ENCODE peak calls at places on chromosomes 11 and 22, in seven cellular contexts. P is cardiac fibroblast, Z is mammary epithelial cell, T is DND-41, F is coronary artery, K is tibial artery, G is AG04450. M is an unnamed sample.

GRCh38 chr11:96579642-96580041 is 189.8 kb downstream of the JRKL start:
- DNase-seq in Z (no peak), T (no peak), F (no peak), K (no peak), P (no peak), G (no peak), M (no peak)

GRCh38 chr11:128707671-128708070 is 13.8 kb downstream of the FLI1 start:
- DNase-seq in Z (peak), P (peak), T (no peak), K (no peak), F (no peak), G (no peak), M (peak)

GRCh38 chr22:38397189-38398097 is 57.6 kb downstream of the KCNJ4 start:
- DNase-seq in P (peak), G (no peak), K (peak), T (no peak), Z (peak), F (no peak), M (peak)

GRCh38 chr22:49300951-49301397 is 526.7 kb downstream of the BRD1 start:
- DNase-seq in G (no peak), Z (no peak), K (peak), T (no peak), F (peak), P (no peak), M (no peak)

GRCh38 chr11:59573216-59573615 is 42.4 kb downstream of the OSBP start:
- DNase-seq in Z (peak), K (no peak), F (no peak), T (no peak), P (peak), G (peak), M (peak)

GRCh38 chr22:44266811-44267760 is 45.7 kb downstream of the SHISAL1 start:
- DNase-seq in T (no peak), G (no peak), Z (no peak), K (no peak), P (no peak), F (no peak), M (no peak)

GRCh38 chr11:12201016-12201985 is 90.9 kb downstream of the MICAL2 start:
- DNase-seq in T (no peak), Z (peak), K (peak), G (no peak), F (peak), P (peak), M (peak)

GRCh38 chr22:30586414-30586813 is 5.3 kb downstream of the PES1 start:
- DNase-seq in K (no peak), G (no peak), F (no peak), Z (no peak), T (no peak), P (no peak), M (no peak)

GRCh38 chr11:128516886-128517285 is 70.5 kb downstream of the ETS1 start:
- DNase-seq in K (no peak), Z (no peak), G (no peak), T (no peak), P (peak), F (no peak), M (no peak)

GRCh38 chr11:46635557-46636139 is 18.3 kb downstream of the ATG13 start:
- DNase-seq in K (no peak), F (no peak), G (no peak), Z (no peak), T (no peak), P (no peak), M (no peak)

GRCh38 chr11:133425245-133425644 is 107.1 kb downstream of the OPCML start:
- DNase-seq in T (no peak), K (no peak), G (no peak), Z (no peak), F (no peak), P (no peak), M (no peak)

GRCh38 chr11:134667505-134667904 is 255.5 kb upstream of the B3GAT1 start:
- DNase-seq in K (no peak), G (no peak), T (no peak), Z (no peak), P (no peak), F (no peak), M (no peak)

GRCh38 chr22:35380013-35380412 is 883 bp upstream of the HMOX1 start:
- DNase-seq in K (no peak), P (peak), G (no peak), T (no peak), F (no peak), Z (peak), M (no peak)

GRCh38 chr22:35379146-35379993 is 1.5 kb upstream of the HMOX1 start:
- DNase-seq in G (no peak), P (no peak), K (no peak), T (no peak), Z (no peak), F (no peak), M (no peak)

GRCh38 chr22:35378547-35379078 is 2.3 kb upstream of the HMOX1 start:
- DNase-seq in G (no peak), T (no peak), P (no peak), F (no peak), Z (no peak), K (no peak), M (no peak)

GRCh38 chr22:35381424-35381772 is 502 bp downstream of the HMOX1 start:
- DNase-seq in G (no peak), T (no peak), F (no peak), Z (no peak), K (peak), P (no peak), M (no peak)

GRCh38 chr22:35380537-35381423 is at the start of gene HMOX1:
- DNase-seq in F (peak), G (peak), Z (peak), P (peak), K (peak), T (no peak), M (peak)
- TF ChIP-seq CTCF in F (no peak), G (no peak), Z (no peak), P (no peak), K (peak), T (no peak), M (no peak)

GRCh38 chr22:25741692-25742626 is at the start of gene MYO18B:
- DNase-seq in Z (no peak), F (peak), K (peak), G (no peak), P (no peak), T (no peak), M (no peak)
- H3K4me3 ChIP-seq in Z (no peak), F (peak), K (peak), G (no peak), P (no peak), T (no peak), M (no peak)

DNA sequence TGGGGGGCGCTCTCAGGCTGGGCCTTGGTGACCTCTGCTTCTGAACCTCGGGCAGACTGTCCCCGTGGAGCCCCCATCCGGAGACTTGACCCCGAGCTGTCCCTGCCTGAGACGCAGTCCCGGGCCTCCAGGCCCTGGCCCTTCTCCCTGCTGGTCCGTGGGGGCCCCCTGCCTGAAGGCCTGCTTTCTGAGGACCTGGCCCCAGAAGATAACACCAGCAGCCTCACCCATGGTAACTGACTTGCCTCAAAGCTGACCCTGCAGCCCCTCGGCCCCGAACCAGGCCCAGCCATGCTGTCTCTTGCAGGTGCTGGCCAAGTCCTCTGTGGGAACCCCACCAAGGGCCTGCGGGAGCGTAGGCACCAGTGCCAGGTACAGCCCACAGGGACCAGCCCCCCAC is 8.9 kb downstream of the LMNTD2 start:
- DNase-seq in P (no peak), F (no peak), G (no peak), Z (no peak), T (no peak), K (no peak), M (no peak)
- TF ChIP-seq CTCF in P (no peak), F (no peak), G (no peak), Z (no peak), T (no peak), K (no peak), M (no peak)

GRCh38 chr22:41096391-41096790 is 4.0 kb downstream of the EP300 start:
- DNase-seq in Z (no peak), F (no peak), K (no peak), G (no peak), T (no peak), P (no peak), M (no peak)
- H3K4me3 ChIP-seq in Z (no peak), F (peak), K (no peak), G (peak), T (no peak), P (no peak), M (peak)

DNA sequence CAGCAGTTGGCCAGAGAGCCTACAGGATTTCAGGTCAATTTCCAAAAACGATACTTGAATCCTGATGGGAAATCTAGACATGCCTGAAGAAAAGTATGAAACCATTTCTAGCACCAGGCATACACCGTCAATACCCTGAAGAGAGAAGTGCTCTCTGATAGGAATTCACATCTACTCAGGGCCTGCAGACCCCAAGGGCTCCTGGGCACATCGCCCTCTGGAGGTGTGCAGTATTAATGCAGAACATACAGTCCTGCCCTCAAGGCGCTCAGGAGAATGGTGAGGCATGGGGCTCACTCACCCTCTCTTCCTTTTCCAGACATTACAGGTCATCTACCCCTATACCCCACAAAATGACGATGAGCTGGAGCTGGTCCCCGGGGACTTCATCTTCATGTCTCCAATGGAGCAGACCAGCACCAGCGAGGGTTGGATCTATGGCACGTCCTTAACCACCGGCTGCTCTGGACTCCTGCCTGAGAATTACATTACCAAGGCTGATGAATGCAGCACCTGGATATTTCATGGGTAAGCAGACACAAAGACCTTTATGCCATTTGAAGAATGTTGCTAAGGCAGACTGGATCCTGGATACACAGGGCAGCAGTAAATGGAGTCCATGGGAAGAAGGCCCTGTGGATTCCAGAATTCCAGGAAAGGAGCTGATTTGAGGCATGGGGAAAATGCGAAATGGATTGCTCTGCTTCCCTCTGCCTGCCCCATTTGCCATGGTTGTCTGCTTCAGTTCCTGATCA is 49.3 kb upstream of the CRTAM start:
- DNase-seq in P (no peak), Z (no peak), F (peak), G (no peak), K (no peak), T (peak), M (no peak)
- TF ChIP-seq CTCF in P (peak), Z (peak), F (no peak), G (peak), K (no peak), T (peak), M (no peak)

DNA sequence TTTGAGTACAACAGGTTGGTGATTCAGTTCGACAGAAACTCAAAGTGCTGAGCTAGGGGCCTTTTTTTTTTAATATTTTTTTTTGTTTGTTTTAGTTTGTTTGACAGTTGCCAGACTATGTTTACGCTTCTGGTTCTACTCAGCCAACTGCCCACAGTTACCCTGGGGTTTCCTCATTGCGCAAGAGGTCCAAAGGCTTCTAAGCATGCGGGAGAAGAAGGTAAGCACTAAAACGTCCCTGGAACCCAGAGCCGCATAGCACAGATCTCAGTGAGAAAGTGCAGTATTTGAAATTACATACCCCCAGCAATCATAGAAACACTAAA is 649 bp downstream of the PRRG4 start:
- DNase-seq in F (no peak), G (no peak), K (no peak), T (no peak), P (peak), Z (peak), M (peak)
- H3K4me3 ChIP-seq in F (peak), G (no peak), K (peak), T (no peak), P (peak), Z (peak), M (peak)

GRCh38 chr11:68966894-68967780 is 13.6 kb downstream of the MRGPRD start:
- DNase-seq in G (no peak), T (no peak), Z (no peak), P (no peak), K (no peak), F (peak), M (no peak)

GRCh38 chr11:68965901-68966868 is 14.6 kb downstream of the MRGPRD start:
- DNase-seq in T (no peak), P (no peak), G (no peak), F (peak), Z (no peak), K (no peak), M (no peak)

GRCh38 chr11:68970921-68971636 is 9.7 kb downstream of the MRGPRD start:
- DNase-seq in P (no peak), F (peak), T (no peak), G (no peak), Z (no peak), K (no peak), M (no peak)

GRCh38 chr11:68969386-68969785 is 11.4 kb downstream of the MRGPRD start:
- DNase-seq in T (no peak), Z (no peak), K (no peak), F (peak), G (no peak), P (no peak), M (no peak)

GRCh38 chr11:68968306-68969255 is 12.2 kb downstream of the MRGPRD start:
- DNase-seq in G (no peak), K (no peak), F (peak), P (no peak), T (no peak), Z (no peak), M (no peak)
- TF ChIP-seq CTCF in G (no peak), K (peak), F (no peak), P (no peak), T (no peak), Z (no peak), M (peak)

M was measured in fibroblast of villous mesenchyme.